ENCODE peak calls at places on chromosomes 2 and 18, in ten cellular contexts. S is omental fat pad; U is Panc1; T is left lung; W is K562; Z is activated naive CD8-positive, alpha-beta T cell treated with anti-CD3 and anti-CD28 coated beads, Interleukin-2, amount 50 U/mL, for 24 hours; B is T-cell; K is activated T-cell treated with anti-CD3 and anti-CD28 coated beads, Interleukin-2, amount 50 U/mL, for 4 hours; A is aorta; N is naive B cell. Q is an unnamed sample.

GRCh38 chr2:209958016-209958415 is 44.4 kb upstream of the RPE start:
- ATAC-seq in T (no peak), N (no peak), A (no peak), B (no peak), U (no peak), W (no peak), S (no peak), K (no peak), Z (no peak), Q (no peak)

GRCh38 chr2:60899230-60899891 is 18.0 kb downstream of the REL start:
- ATAC-seq in Z (peak; percentile 87), W (no peak), B (no peak), S (no peak), K (peak; percentile 79), U (no peak), N (peak; percentile 64), A (no peak), T (no peak), Q (no peak)

GRCh38 chr2:28447943-28448737 is 47.7 kb upstream of the PLB1 start:
- ATAC-seq in B (no peak), U (no peak), S (no peak), T (peak; percentile 38), K (no peak), Z (no peak), W (no peak), A (no peak), N (no peak), Q (peak; percentile 46)

GRCh38 chr2:217954469-217954868 is 48.3 kb downstream of the TNS1 start:
- ATAC-seq in N (no peak), T (peak; percentile 21), U (no peak), S (no peak), Z (no peak), W (no peak), A (no peak), B (no peak), K (no peak), Q (no peak)

GRCh38 chr2:101628050-101628392 is 69.5 kb upstream of the MAP4K4 start:
- ATAC-seq in T (no peak), U (no peak), N (no peak), S (no peak), A (no peak), B (no peak), W (no peak), Z (no peak), K (no peak), Q (no peak)

GRCh38 chr2:133434962-133435668 is 133.1 kb downstream of the NCKAP5 start:
- ATAC-seq in B (no peak), U (no peak), T (no peak), W (no peak), S (peak; percentile 68), N (no peak), K (no peak), A (no peak), Z (no peak), Q (no peak)

GRCh38 chr2:106536490-106536889 is 49.3 kb downstream of the CD8B2 start:
- ATAC-seq in T (no peak), N (no peak), S (no peak), U (no peak), Z (no peak), A (no peak), B (no peak), W (no peak), K (no peak), Q (no peak)

GRCh38 chr18:47036298-47036874 is 965 bp upstream of the ELOA2 start:
- ATAC-seq in A (no peak), N (no peak), W (peak; percentile 79), U (no peak), K (no peak), B (no peak), T (peak; percentile 52), Z (no peak), S (no peak), Q (no peak)

GRCh38 chr2:238906936-238907716 is 59.2 kb downstream of the TWIST2 start:
- ATAC-seq in N (no peak), W (no peak), Z (no peak), K (no peak), A (no peak), U (peak; percentile 50), T (no peak), B (no peak), S (no peak), Q (no peak)

GRCh38 chr2:172953411-172953810 is 122.2 kb upstream of the MAP3K20 start:
- ATAC-seq in Z (no peak), U (no peak), N (no peak), W (no peak), T (no peak), A (no peak), S (no peak), K (no peak), B (no peak), Q (no peak)